ENCODE peak calls at places on chromosomes 7 and 10, in four cellular contexts. C is transverse colon, U is HepG2, W is SK-N-SH. L is an unnamed sample. For H3K27me3, the result is how much of the 10 kb centered on the place peaks cover.

GRCh38 chr10:29908977-29909376 is 150.4 kb downstream of the JCAD start:
- DNase-seq in C (no peak), U (no peak), W (no peak), L (peak)

GRCh38 chr7:42893341-42894242 is 18.3 kb downstream of the C7orf25 start:
- DNase-seq in C (no peak), U (no peak), W (no peak), L (no peak)

GRCh38 chr10:131980321-131980720 is 1.4 kb downstream of the BNIP3 start:
- DNase-seq in C (no peak), U (no peak), W (no peak), L (no peak)

GRCh38 chr7:45593877-45594276 is 19.7 kb downstream of the ADCY1 start:
- DNase-seq in C (no peak), U (no peak), W (no peak), L (peak)

GRCh38 chr10:52720018-52720417 is 52.6 kb downstream of the MBL2 start:
- DNase-seq in C (no peak), U (no peak), W (no peak), L (no peak)

GRCh38 chr10:126673565-126673964 is 3.1 kb upstream of the C10orf90 start:
- DNase-seq in C (no peak), U (no peak), W (no peak), L (no peak)

GRCh38 chr10:110843031-110843430 is 28.7 kb upstream of the PDCD4 start:
- DNase-seq in C (peak), U (no peak), W (no peak), L (no peak)

GRCh38 chr10:98664329-98665042 is 217.8 kb upstream of the HPS1 start:
- DNase-seq in C (peak), U (peak), W (peak), L (no peak)

GRCh38 chr7:144866189-144866588 is 30.3 kb upstream of the TPK1 start:
- DNase-seq in C (no peak), U (no peak), W (no peak), L (no peak)

GRCh38 chr7:106112118-106112971 is at the start of gene SYPL1:
- DNase-seq in C (peak), U (peak), W (peak), L (peak)
- TF ChIP-seq EP300 in C (no peak), U (no peak), W (no peak), L (no peak)

DNA sequence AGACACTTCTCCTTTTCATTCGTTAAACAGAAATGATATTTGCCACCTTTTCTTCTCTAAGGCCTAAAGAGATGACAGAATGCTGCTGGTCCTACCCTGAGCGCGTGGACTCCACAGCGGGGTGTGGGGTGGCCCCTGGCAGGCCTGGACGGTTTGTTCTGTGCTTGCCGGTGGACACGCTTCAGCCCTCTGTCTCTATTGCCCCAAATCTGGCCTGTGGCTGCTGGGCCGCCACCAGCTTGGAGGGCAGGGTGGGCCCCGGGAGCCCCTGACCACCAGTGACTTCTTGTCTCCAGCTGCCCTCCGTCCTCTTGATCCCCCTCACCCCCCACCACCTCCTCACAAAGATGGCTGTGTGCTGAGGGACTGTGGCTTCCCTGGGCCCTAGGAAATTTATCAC is 5.7 kb downstream of the CHST3 start:
- DNase-seq in C (no peak), U (no peak), W (peak), L (peak)
- H3K27me3 ChIP-seq in C (under half), U (under half), W (under half), L (under half)

DNA sequence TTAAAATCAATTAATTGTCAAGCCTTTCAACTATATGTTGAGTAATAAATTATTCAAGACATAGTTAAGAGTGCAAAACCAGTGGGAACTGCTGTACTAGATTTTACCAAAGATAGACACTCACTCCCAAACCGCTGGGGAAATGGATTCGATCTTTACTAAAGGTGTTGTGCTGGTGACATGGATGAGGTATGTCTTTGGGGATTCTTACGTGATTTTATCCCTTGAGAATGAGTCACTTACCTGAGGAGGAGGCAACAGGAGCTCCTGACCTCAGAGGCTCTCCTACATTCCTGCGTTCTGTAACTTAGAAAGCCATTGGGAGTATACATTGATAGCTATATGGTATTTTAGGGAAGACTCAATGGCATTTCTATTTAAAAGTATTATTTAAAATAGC is 165.5 kb downstream of the PKD1L1 start:
- DNase-seq in C (no peak), U (no peak), W (no peak), L (no peak)
- TF ChIP-seq EP300 in C (no peak), U (no peak), W (no peak), L (no peak)

DNA sequence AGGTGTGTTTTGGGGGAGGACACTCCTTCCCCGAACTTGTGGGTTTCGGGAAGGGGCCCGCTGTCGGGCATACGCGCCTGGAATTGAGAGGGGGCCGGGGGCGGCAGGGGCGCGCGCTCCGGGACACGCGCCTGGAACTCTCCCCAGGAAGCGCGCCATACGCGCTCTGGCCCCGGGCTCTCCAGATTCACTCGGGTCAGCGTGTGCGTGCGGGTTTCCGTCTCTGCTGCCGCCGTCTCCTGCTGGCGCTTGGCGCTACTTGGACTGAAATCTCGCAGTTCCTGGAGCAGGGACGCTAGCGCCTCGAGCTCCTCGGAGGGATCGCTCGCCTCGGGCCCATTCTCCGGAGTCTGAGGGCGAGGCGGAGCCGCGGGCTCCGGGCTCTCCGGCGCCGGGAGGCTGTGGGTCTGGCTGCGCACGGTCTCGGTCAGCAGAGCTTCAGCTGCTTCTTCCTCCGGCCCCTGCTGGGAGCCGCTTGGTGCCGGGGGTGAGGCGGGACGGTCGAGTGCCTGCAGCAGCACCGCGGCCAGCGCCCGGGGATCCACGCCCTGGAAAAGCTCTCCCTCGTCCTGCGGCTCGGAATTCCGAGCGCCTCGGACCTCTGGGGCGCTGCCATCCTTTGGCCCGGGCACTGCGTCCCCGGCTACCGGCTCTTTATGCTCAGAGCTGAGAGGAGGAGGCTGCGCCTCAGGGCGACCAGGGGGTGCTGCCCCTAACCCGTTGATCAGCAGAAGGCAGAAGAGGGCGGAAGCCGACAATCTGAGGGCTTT is 1.1 kb downstream of the VGF start:
- DNase-seq in C (no peak), U (no peak), W (peak), L (no peak)
- H3K27me3 ChIP-seq in C (half or more), U (under half), W (under half), L (under half)

L was measured in upper lobe of left lung.